ENCODE peak calls at places on chromosomes 1 and 21, in four cellular contexts. One of them, this sample, is unnamed.

GRCh38 chr1:91787946-91788345 is 98.0 kb downstream of the TGFBR3 start:
- DNase-seq in fibroblast of lung: no peak
- DNase-seq in A673: no peak
- DNase-seq in mammary epithelial cell: no peak
- DNase-seq in this sample: no peak

GRCh38 chr21:37223804-37224345 is 43.3 kb downstream of the VPS26C start:
- DNase-seq in fibroblast of lung: no peak
- DNase-seq in A673: no peak
- DNase-seq in mammary epithelial cell: no peak
- DNase-seq in this sample: no peak

GRCh38 chr1:34365295-34365694 is 188.6 kb downstream of the C1orf94 start:
- DNase-seq in fibroblast of lung: no peak
- DNase-seq in A673: no peak
- DNase-seq in mammary epithelial cell: no peak
- DNase-seq in this sample: no peak

GRCh38 chr1:12617511-12617900 is 504 bp downstream of the DHRS3 start:
- DNase-seq in fibroblast of lung: no peak
- DNase-seq in A673: no peak
- DNase-seq in mammary epithelial cell: peak; percentile 77
- DNase-seq in this sample: no peak

GRCh38 chr1:4090976-4091660 is 191.0 kb upstream of the C1orf174 start:
- DNase-seq in fibroblast of lung: no peak
- DNase-seq in A673: no peak
- DNase-seq in mammary epithelial cell: no peak
- DNase-seq in this sample: no peak

GRCh38 chr1:205543351-205544305 is 39.2 kb downstream of the CDK18 start:
- DNase-seq in fibroblast of lung: peak; percentile 92
- DNase-seq in A673: peak; percentile 89
- DNase-seq in mammary epithelial cell: peak; percentile 91
- DNase-seq in this sample: peak; percentile 46

GRCh38 chr1:119816407-119816806 is 5.1 kb upstream of the REG4 start:
- DNase-seq in fibroblast of lung: peak; percentile 45
- DNase-seq in A673: peak; percentile 75
- DNase-seq in mammary epithelial cell: peak; percentile 25
- DNase-seq in this sample: no peak

GRCh38 chr1:48082271-48082925 is 85.2 kb upstream of the TRABD2B start:
- DNase-seq in fibroblast of lung: no peak
- DNase-seq in A673: no peak
- DNase-seq in mammary epithelial cell: no peak
- DNase-seq in this sample: no peak

GRCh38 chr1:62513013-62513412 is 76.2 kb downstream of the USP1 start:
- DNase-seq in fibroblast of lung: no peak
- DNase-seq in A673: no peak
- DNase-seq in mammary epithelial cell: no peak
- DNase-seq in this sample: no peak

GRCh38 chr1:42932442-42932941 is 26.2 kb downstream of the SLC2A1 start:
- DNase-seq in fibroblast of lung: no peak
- DNase-seq in A673: no peak
- DNase-seq in mammary epithelial cell: no peak
- DNase-seq in this sample: no peak

GRCh38 chr1:165647970-165648369 is 16.9 kb downstream of the MGST3 start:
- DNase-seq in fibroblast of lung: peak; percentile 35
- DNase-seq in A673: no peak
- DNase-seq in mammary epithelial cell: no peak
- DNase-seq in this sample: no peak

GRCh38 chr1:84344286-84344685 is 42.8 kb downstream of the SAMD13 start:
- DNase-seq in fibroblast of lung: peak; percentile 82
- DNase-seq in A673: no peak
- DNase-seq in mammary epithelial cell: no peak
- DNase-seq in this sample: no peak

GRCh38 chr1:32215629-32216505 is 6.3 kb downstream of the TMEM234 start:
- DNase-seq in fibroblast of lung: peak; percentile 47
- DNase-seq in A673: peak; percentile 76
- DNase-seq in mammary epithelial cell: peak; percentile 39
- DNase-seq in this sample: no peak

GRCh38 chr1:53511933-53512806 is 53.0 kb downstream of the DMRTB1 start:
- DNase-seq in fibroblast of lung: peak; percentile 96
- DNase-seq in A673: no peak
- DNase-seq in mammary epithelial cell: no peak
- DNase-seq in this sample: peak; percentile 95

GRCh38 chr1:224632381-224632871 is 16.3 kb downstream of the CNIH3 start:
- DNase-seq in fibroblast of lung: peak; percentile 99
- DNase-seq in A673: no peak
- DNase-seq in mammary epithelial cell: no peak
- DNase-seq in this sample: no peak

GRCh38 chr1:176211395-176212165 is 4.5 kb upstream of the COP1 start:
- DNase-seq in fibroblast of lung: no peak
- DNase-seq in A673: no peak
- DNase-seq in mammary epithelial cell: peak; percentile 18
- DNase-seq in this sample: no peak

GRCh38 chr1:72648465-72648864 is 366.1 kb upstream of the NEGR1 start:
- DNase-seq in fibroblast of lung: no peak
- DNase-seq in A673: no peak
- DNase-seq in mammary epithelial cell: no peak
- DNase-seq in this sample: no peak

GRCh38 chr1:89688607-89689006 is 55.7 kb downstream of the LRRC8C start:
- DNase-seq in fibroblast of lung: no peak
- DNase-seq in A673: no peak
- DNase-seq in mammary epithelial cell: no peak
- DNase-seq in this sample: no peak

GRCh38 chr1:110648405-110648804 is 26.3 kb downstream of the KCNA3 start:
- DNase-seq in fibroblast of lung: no peak
- DNase-seq in A673: no peak
- DNase-seq in mammary epithelial cell: no peak
- DNase-seq in this sample: no peak

GRCh38 chr1:239833709-239834108 is 258.0 kb upstream of the FMN2 start:
- DNase-seq in fibroblast of lung: no peak
- DNase-seq in A673: no peak
- DNase-seq in mammary epithelial cell: no peak
- DNase-seq in this sample: no peak

GRCh38 chr1:232554431-232554830 is 75.5 kb downstream of the SIPA1L2 start:
- DNase-seq in fibroblast of lung: no peak
- DNase-seq in A673: no peak
- DNase-seq in mammary epithelial cell: no peak
- DNase-seq in this sample: no peak

GRCh38 chr1:173204693-173205092 is 2.4 kb downstream of the TNFSF4 start:
- DNase-seq in fibroblast of lung: no peak
- DNase-seq in A673: no peak
- DNase-seq in mammary epithelial cell: no peak
- DNase-seq in this sample: no peak

GRCh38 chr1:154609398-154610380 is 1.7 kb upstream of the ADAR start:
- DNase-seq in fibroblast of lung: peak; percentile 48
- DNase-seq in A673: peak; percentile 30
- DNase-seq in mammary epithelial cell: peak; percentile 37
- DNase-seq in this sample: no peak

GRCh38 chr1:95216292-95216990 is 17.6 kb upstream of the RWDD3 start:
- DNase-seq in fibroblast of lung: no peak
- DNase-seq in A673: no peak
- DNase-seq in mammary epithelial cell: no peak
- DNase-seq in this sample: no peak

GRCh38 chr1:40532844-40533424 is 1.5 kb downstream of the ZNF684 start:
- DNase-seq in fibroblast of lung: peak; percentile 49
- DNase-seq in A673: peak; percentile 79
- DNase-seq in mammary epithelial cell: peak; percentile 52
- DNase-seq in this sample: no peak

GRCh38 chr1:196271212-196271947 is 336.9 kb downstream of the KCNT2 start:
- DNase-seq in fibroblast of lung: no peak
- DNase-seq in A673: no peak
- DNase-seq in mammary epithelial cell: no peak
- DNase-seq in this sample: no peak
- H3K4me3 ChIP-seq in fibroblast of lung: peak overlapping the region; percentile 19
- H3K4me3 ChIP-seq in A673: no peak overlapping the region
- H3K4me3 ChIP-seq in mammary epithelial cell: no peak overlapping the region
- H3K4me3 ChIP-seq in this sample: no peak overlapping the region

DNA sequence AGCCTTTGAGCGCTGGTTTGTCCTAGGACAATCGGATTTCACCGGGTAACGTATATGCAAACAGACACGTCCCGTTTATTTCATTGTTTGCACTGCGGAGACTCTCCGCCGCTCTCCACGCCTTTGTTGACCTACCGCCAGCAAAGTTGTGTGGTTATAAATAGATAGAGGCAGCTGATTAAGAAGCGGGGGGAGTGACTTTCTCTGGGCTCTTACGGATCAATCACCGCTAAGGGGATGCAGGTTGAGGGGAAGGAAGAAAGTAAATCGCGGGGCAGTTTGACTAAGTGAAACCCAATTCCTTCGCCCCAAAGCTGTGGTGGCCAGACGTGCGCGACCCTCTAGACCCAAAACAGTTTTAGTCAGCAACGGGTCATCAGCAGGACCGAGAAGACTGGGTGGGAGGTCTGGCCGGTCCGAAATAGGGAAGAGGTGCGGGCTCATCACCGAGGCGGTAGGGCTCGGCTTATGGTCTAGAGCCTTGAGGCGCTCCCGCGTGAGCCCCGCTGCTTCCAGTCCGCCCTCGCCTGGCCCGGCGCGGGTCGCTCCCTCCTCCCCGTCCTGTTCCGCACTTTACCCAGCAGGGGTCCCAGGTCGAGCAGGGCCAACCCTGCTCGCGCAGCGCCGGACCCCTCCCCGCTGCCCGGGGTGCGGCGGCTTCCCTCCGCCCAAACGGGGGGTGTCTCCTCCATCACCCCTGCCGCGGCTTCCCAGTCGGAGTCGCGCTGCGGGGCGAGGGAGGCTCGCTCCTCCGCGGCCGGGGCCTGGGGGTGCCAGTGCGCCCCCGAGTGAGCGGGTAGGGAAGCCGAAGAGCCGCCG is 120.8 kb upstream of the RRP15 start:
- DNase-seq in fibroblast of lung: peak; percentile 26
- DNase-seq in A673: peak; percentile 12
- DNase-seq in mammary epithelial cell: peak; percentile 8
- DNase-seq in this sample: no peak
- TF ChIP-seq CTCF in fibroblast of lung: no peak
- TF ChIP-seq CTCF in A673: no peak
- TF ChIP-seq CTCF in mammary epithelial cell: no peak
- TF ChIP-seq CTCF in this sample: no peak

DNA sequence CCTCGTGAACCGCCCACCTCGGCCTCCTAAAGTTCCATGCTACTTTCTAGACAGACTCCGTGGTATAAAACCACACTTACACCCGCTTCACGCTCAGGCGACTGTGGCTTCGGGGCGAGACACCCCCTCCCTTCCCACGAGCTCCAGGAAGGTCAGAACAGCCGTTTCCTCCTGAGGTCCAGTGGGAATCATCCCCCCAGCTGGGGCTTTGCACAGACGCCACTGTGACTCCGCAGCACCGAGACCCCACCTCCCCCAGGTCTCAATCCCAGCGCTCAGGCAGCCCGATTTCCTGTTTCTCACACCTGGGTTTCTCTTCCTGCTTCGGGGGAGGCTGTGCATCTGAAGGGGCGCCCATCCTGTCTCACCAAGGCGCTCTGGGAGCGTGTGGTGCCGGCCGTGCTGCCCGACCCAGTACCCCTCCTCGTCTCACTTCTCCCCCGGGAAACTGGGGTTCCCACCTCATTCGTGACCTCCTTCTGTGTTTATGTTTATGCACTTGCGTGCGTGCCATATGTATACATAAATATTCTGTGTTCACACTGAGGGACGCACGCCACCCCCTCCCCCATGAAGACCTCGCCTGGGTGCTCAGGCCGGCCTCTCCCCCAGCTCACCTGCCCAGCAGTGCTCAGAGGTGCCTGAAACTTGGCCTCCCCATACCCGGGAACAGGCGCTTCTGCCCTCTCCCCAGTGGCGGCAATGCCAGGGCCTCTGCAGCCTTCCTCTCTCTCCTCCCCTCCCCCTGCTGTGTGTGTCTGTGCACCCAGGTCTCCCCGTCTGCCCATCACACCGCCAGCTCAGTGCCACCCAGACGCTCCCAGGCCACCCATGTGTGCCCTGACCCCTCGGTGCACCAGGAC is 14.6 kb downstream of the SLC35E2B start:
- DNase-seq in fibroblast of lung: no peak
- DNase-seq in A673: no peak
- DNase-seq in mammary epithelial cell: no peak
- DNase-seq in this sample: no peak
- H3K27me3 ChIP-seq in fibroblast of lung: no peaks in the 10 kb centered on the region
- H3K27me3 ChIP-seq in A673: no peaks in the 10 kb centered on the region
- H3K27me3 ChIP-seq in mammary epithelial cell: no peaks in the 10 kb centered on the region
- H3K27me3 ChIP-seq in this sample: no peaks in the 10 kb centered on the region

GRCh38 chr1:231106347-231106746 is 55.5 kb upstream of the TRIM67 start:
- DNase-seq in fibroblast of lung: peak; percentile 90
- DNase-seq in A673: peak; percentile 64
- DNase-seq in mammary epithelial cell: no peak
- DNase-seq in this sample: peak; percentile 17
- H3K4me3 ChIP-seq in fibroblast of lung: no peak overlapping the region
- H3K4me3 ChIP-seq in A673: no peak overlapping the region
- H3K4me3 ChIP-seq in mammary epithelial cell: no peak overlapping the region
- H3K4me3 ChIP-seq in this sample: no peak overlapping the region

DNA sequence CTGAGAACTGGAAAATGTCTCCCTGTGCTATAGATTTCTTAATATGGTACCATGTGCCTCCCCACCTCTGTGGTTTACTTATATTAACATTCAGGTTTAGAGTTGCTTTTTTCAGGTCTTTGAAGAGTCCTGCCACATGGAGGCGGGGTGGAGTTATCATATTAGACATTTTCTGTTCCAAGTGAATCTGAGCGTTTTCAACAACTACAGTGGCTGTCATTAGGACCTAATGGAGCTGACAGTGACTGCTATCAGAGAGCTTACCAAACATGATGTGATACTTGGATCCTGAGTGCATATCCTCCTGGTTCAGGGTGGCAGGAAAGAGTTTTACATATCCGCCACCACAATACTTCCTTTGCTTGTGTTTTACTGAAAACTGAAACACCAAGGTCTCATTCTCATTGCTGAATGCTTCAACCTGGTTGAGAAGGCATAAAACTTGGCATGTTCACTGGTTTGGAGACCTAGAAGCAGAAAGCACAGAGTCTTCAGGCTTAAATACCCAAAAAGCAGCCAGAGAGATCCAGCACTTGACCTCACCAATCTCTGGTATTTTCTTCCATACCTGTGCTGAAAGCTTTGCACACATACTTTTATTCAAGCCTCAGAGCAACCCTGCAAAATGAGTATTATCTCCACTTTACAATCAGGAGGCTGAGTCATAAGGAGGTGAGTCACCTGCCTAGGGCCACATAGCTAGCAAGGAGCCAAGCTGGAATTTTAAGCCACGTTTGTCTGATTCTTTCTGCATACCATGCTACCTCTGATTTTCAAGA is 47.4 kb upstream of the OSBPL9 start:
- DNase-seq in fibroblast of lung: peak; percentile 90
- DNase-seq in A673: peak; percentile 61
- DNase-seq in mammary epithelial cell: peak; percentile 94
- DNase-seq in this sample: peak; percentile 52
- TF ChIP-seq CTCF in fibroblast of lung: peak; percentile 15
- TF ChIP-seq CTCF in A673: peak; percentile 49
- TF ChIP-seq CTCF in mammary epithelial cell: no peak
- TF ChIP-seq CTCF in this sample: peak; percentile 25

GRCh38 chr1:9384128-9384527 is 91.4 kb downstream of the SPSB1 start:
- DNase-seq in fibroblast of lung: no peak
- DNase-seq in A673: no peak
- DNase-seq in mammary epithelial cell: no peak
- DNase-seq in this sample: no peak
- H3K27me3 ChIP-seq in fibroblast of lung: peaks cover 10% of the 10 kb centered on the region
- H3K27me3 ChIP-seq in A673: peaks cover 2% of the 10 kb centered on the region
- H3K27me3 ChIP-seq in mammary epithelial cell: no peaks in the 10 kb centered on the region
- H3K27me3 ChIP-seq in this sample: peaks cover 4% of the 10 kb centered on the region